ENCODE peak calls at places on chromosome 3, in ten cellular contexts. One of them, this sample, is unnamed. For H3K9me3, the result is how much of the 10 kb centered on the place peaks cover.

GRCh38 chr3:16249336-16249735 is 15.4 kb downstream of the DPH3 start:
- DNase-seq in astrocyte: no peak
- DNase-seq in adrenal gland: no peak
- DNase-seq in aorta: no peak
- DNase-seq in spleen: peak
- DNase-seq in breast epithelium: no peak
- DNase-seq in WERI-Rb-1: peak
- DNase-seq in esophagus squamous epithelium: no peak
- DNase-seq in A549: peak
- DNase-seq in Peyer's patch: no peak
- DNase-seq in this sample: peak

GRCh38 chr3:85864896-85865295 is 906.1 kb downstream of the CADM2 start:
- DNase-seq in esophagus squamous epithelium: no peak
- DNase-seq in aorta: no peak
- DNase-seq in A549: no peak
- DNase-seq in adrenal gland: no peak
- DNase-seq in breast epithelium: no peak
- DNase-seq in Peyer's patch: no peak
- DNase-seq in spleen: no peak
- DNase-seq in astrocyte: peak
- DNase-seq in WERI-Rb-1: no peak
- DNase-seq in this sample: no peak

GRCh38 chr3:52473031-52473430 is 17.6 kb downstream of the NISCH start:
- DNase-seq in A549: no peak
- DNase-seq in adrenal gland: no peak
- DNase-seq in WERI-Rb-1: no peak
- DNase-seq in spleen: no peak
- DNase-seq in aorta: no peak
- DNase-seq in breast epithelium: no peak
- DNase-seq in astrocyte: no peak
- DNase-seq in esophagus squamous epithelium: no peak
- DNase-seq in Peyer's patch: peak
- DNase-seq in this sample: no peak

GRCh38 chr3:107710851-107711250 is 188.1 kb downstream of the BBX start:
- DNase-seq in WERI-Rb-1: no peak
- DNase-seq in Peyer's patch: no peak
- DNase-seq in spleen: no peak
- DNase-seq in aorta: no peak
- DNase-seq in astrocyte: peak
- DNase-seq in breast epithelium: no peak
- DNase-seq in esophagus squamous epithelium: no peak
- DNase-seq in adrenal gland: peak
- DNase-seq in A549: peak
- DNase-seq in this sample: peak

GRCh38 chr3:67415504-67415903 is 238.9 kb downstream of the SUCLG2 start:
- DNase-seq in WERI-Rb-1: no peak
- DNase-seq in aorta: no peak
- DNase-seq in A549: no peak
- DNase-seq in esophagus squamous epithelium: no peak
- DNase-seq in adrenal gland: no peak
- DNase-seq in breast epithelium: no peak
- DNase-seq in Peyer's patch: no peak
- DNase-seq in astrocyte: peak
- DNase-seq in spleen: no peak
- DNase-seq in this sample: no peak

GRCh38 chr3:53183514-53183913 is 22.5 kb downstream of the PRKCD start:
- DNase-seq in esophagus squamous epithelium: no peak
- DNase-seq in A549: no peak
- DNase-seq in spleen: peak
- DNase-seq in astrocyte: no peak
- DNase-seq in adrenal gland: no peak
- DNase-seq in aorta: no peak
- DNase-seq in breast epithelium: no peak
- DNase-seq in Peyer's patch: no peak
- DNase-seq in WERI-Rb-1: no peak
- DNase-seq in this sample: no peak

GRCh38 chr3:185630182-185630622 is 44.1 kb downstream of the SENP2 start:
- DNase-seq in aorta: no peak
- DNase-seq in Peyer's patch: no peak
- DNase-seq in adrenal gland: no peak
- DNase-seq in WERI-Rb-1: no peak
- DNase-seq in breast epithelium: no peak
- DNase-seq in spleen: no peak
- DNase-seq in esophagus squamous epithelium: no peak
- DNase-seq in astrocyte: peak
- DNase-seq in A549: peak
- DNase-seq in this sample: no peak

GRCh38 chr3:86978111-86978528 is 12.8 kb downstream of the VGLL3 start:
- DNase-seq in adrenal gland: no peak
- DNase-seq in A549: no peak
- DNase-seq in Peyer's patch: no peak
- DNase-seq in spleen: no peak
- DNase-seq in WERI-Rb-1: no peak
- DNase-seq in aorta: no peak
- DNase-seq in astrocyte: peak
- DNase-seq in esophagus squamous epithelium: no peak
- DNase-seq in breast epithelium: no peak
- DNase-seq in this sample: peak

GRCh38 chr3:172102883-172103310 is 63.5 kb downstream of the FNDC3B start:
- DNase-seq in esophagus squamous epithelium: no peak
- DNase-seq in A549: no peak
- DNase-seq in astrocyte: no peak
- DNase-seq in aorta: no peak
- DNase-seq in Peyer's patch: no peak
- DNase-seq in WERI-Rb-1: no peak
- DNase-seq in breast epithelium: no peak
- DNase-seq in adrenal gland: no peak
- DNase-seq in spleen: no peak
- DNase-seq in this sample: no peak

GRCh38 chr3:46712191-46713047 is 5.2 kb downstream of the PRSS50 start:
- DNase-seq in astrocyte: no peak
- DNase-seq in aorta: peak
- DNase-seq in Peyer's patch: peak
- DNase-seq in spleen: no peak
- DNase-seq in WERI-Rb-1: no peak
- DNase-seq in adrenal gland: peak
- DNase-seq in breast epithelium: no peak
- DNase-seq in A549: no peak
- DNase-seq in esophagus squamous epithelium: no peak
- DNase-seq in this sample: no peak

GRCh38 chr3:183142199-183142598 is 20.3 kb downstream of the LAMP3 start:
- DNase-seq in A549: no peak
- DNase-seq in breast epithelium: no peak
- DNase-seq in adrenal gland: no peak
- DNase-seq in WERI-Rb-1: no peak
- DNase-seq in Peyer's patch: no peak
- DNase-seq in astrocyte: no peak
- DNase-seq in spleen: no peak
- DNase-seq in esophagus squamous epithelium: no peak
- DNase-seq in aorta: no peak
- DNase-seq in this sample: no peak

GRCh38 chr3:182964179-182964578 is 16.2 kb downstream of the DCUN1D1 start:
- DNase-seq in astrocyte: no peak
- DNase-seq in esophagus squamous epithelium: no peak
- DNase-seq in spleen: no peak
- DNase-seq in A549: no peak
- DNase-seq in WERI-Rb-1: no peak
- DNase-seq in Peyer's patch: no peak
- DNase-seq in breast epithelium: no peak
- DNase-seq in aorta: no peak
- DNase-seq in adrenal gland: no peak
- DNase-seq in this sample: no peak

GRCh38 chr3:11522398-11522715 is 121.4 kb downstream of the VGLL4 start:
- DNase-seq in Peyer's patch: no peak
- DNase-seq in A549: no peak
- DNase-seq in aorta: no peak
- DNase-seq in esophagus squamous epithelium: no peak
- DNase-seq in spleen: no peak
- DNase-seq in breast epithelium: no peak
- DNase-seq in WERI-Rb-1: no peak
- DNase-seq in astrocyte: no peak
- DNase-seq in adrenal gland: peak
- DNase-seq in this sample: no peak

GRCh38 chr3:159861369-159861987 is 127.2 kb upstream of the IL12A start:
- DNase-seq in aorta: no peak
- DNase-seq in astrocyte: no peak
- DNase-seq in Peyer's patch: no peak
- DNase-seq in adrenal gland: no peak
- DNase-seq in esophagus squamous epithelium: no peak
- DNase-seq in A549: no peak
- DNase-seq in breast epithelium: no peak
- DNase-seq in WERI-Rb-1: no peak
- DNase-seq in spleen: no peak
- DNase-seq in this sample: no peak
- H3K27ac ChIP-seq in aorta: no peak
- H3K27ac ChIP-seq in astrocyte: no peak
- H3K27ac ChIP-seq in Peyer's patch: no peak
- H3K27ac ChIP-seq in adrenal gland: no peak
- H3K27ac ChIP-seq in esophagus squamous epithelium: peak
- H3K27ac ChIP-seq in A549: no peak
- H3K27ac ChIP-seq in breast epithelium: no peak
- H3K27ac ChIP-seq in WERI-Rb-1: no peak
- H3K27ac ChIP-seq in spleen: peak
- H3K27ac ChIP-seq in this sample: peak

GRCh38 chr3:178990293-178990692 is 81.3 kb downstream of the ZMAT3 start:
- DNase-seq in aorta: no peak
- DNase-seq in astrocyte: no peak
- DNase-seq in adrenal gland: no peak
- DNase-seq in A549: no peak
- DNase-seq in WERI-Rb-1: no peak
- DNase-seq in esophagus squamous epithelium: no peak
- DNase-seq in spleen: no peak
- DNase-seq in Peyer's patch: no peak
- DNase-seq in breast epithelium: no peak
- DNase-seq in this sample: no peak
- H3K9me3 ChIP-seq in aorta: under half
- H3K9me3 ChIP-seq in astrocyte: under half
- H3K9me3 ChIP-seq in adrenal gland: under half
- H3K9me3 ChIP-seq in A549: under half
- H3K9me3 ChIP-seq in WERI-Rb-1: under half
- H3K9me3 ChIP-seq in esophagus squamous epithelium: under half
- H3K9me3 ChIP-seq in spleen: under half
- H3K9me3 ChIP-seq in Peyer's patch: under half
- H3K9me3 ChIP-seq in breast epithelium: half or more
- H3K9me3 ChIP-seq in this sample: under half

GRCh38 chr3:139122612-139123011 is 77.9 kb upstream of the PRR23C start:
- DNase-seq in breast epithelium: no peak
- DNase-seq in spleen: no peak
- DNase-seq in astrocyte: no peak
- DNase-seq in WERI-Rb-1: no peak
- DNase-seq in aorta: no peak
- DNase-seq in A549: no peak
- DNase-seq in esophagus squamous epithelium: no peak
- DNase-seq in Peyer's patch: no peak
- DNase-seq in adrenal gland: no peak
- DNase-seq in this sample: no peak

GRCh38 chr3:139122221-139122581 is 77.5 kb upstream of the PRR23C start:
- DNase-seq in WERI-Rb-1: no peak
- DNase-seq in A549: no peak
- DNase-seq in aorta: no peak
- DNase-seq in spleen: no peak
- DNase-seq in breast epithelium: no peak
- DNase-seq in Peyer's patch: no peak
- DNase-seq in adrenal gland: no peak
- DNase-seq in astrocyte: peak
- DNase-seq in esophagus squamous epithelium: no peak
- DNase-seq in this sample: no peak

GRCh38 chr3:139124197-139124596 is 79.5 kb upstream of the PRR23C start:
- DNase-seq in astrocyte: no peak
- DNase-seq in WERI-Rb-1: no peak
- DNase-seq in spleen: no peak
- DNase-seq in esophagus squamous epithelium: no peak
- DNase-seq in aorta: no peak
- DNase-seq in A549: no peak
- DNase-seq in Peyer's patch: no peak
- DNase-seq in adrenal gland: no peak
- DNase-seq in breast epithelium: no peak
- DNase-seq in this sample: no peak

GRCh38 chr3:139121513-139122220 is 77.0 kb upstream of the PRR23C start:
- DNase-seq in Peyer's patch: no peak
- DNase-seq in spleen: no peak
- DNase-seq in A549: peak
- DNase-seq in WERI-Rb-1: no peak
- DNase-seq in astrocyte: peak
- DNase-seq in adrenal gland: peak
- DNase-seq in breast epithelium: no peak
- DNase-seq in aorta: no peak
- DNase-seq in esophagus squamous epithelium: no peak
- DNase-seq in this sample: no peak

GRCh38 chr3:139123377-139124095 is 78.8 kb upstream of the PRR23C start:
- DNase-seq in spleen: no peak
- DNase-seq in esophagus squamous epithelium: no peak
- DNase-seq in aorta: no peak
- DNase-seq in astrocyte: no peak
- DNase-seq in breast epithelium: no peak
- DNase-seq in adrenal gland: no peak
- DNase-seq in WERI-Rb-1: peak
- DNase-seq in Peyer's patch: no peak
- DNase-seq in A549: no peak
- DNase-seq in this sample: no peak
- H3K27ac ChIP-seq in spleen: no peak
- H3K27ac ChIP-seq in esophagus squamous epithelium: no peak
- H3K27ac ChIP-seq in aorta: no peak
- H3K27ac ChIP-seq in astrocyte: no peak
- H3K27ac ChIP-seq in breast epithelium: no peak
- H3K27ac ChIP-seq in adrenal gland: no peak
- H3K27ac ChIP-seq in WERI-Rb-1: peak
- H3K27ac ChIP-seq in Peyer's patch: no peak
- H3K27ac ChIP-seq in A549: no peak
- H3K27ac ChIP-seq in this sample: no peak

GRCh38 chr3:179495483-179495882 is 44.2 kb upstream of the GNB4 start:
- DNase-seq in Peyer's patch: no peak
- DNase-seq in WERI-Rb-1: no peak
- DNase-seq in astrocyte: no peak
- DNase-seq in breast epithelium: no peak
- DNase-seq in adrenal gland: no peak
- DNase-seq in aorta: no peak
- DNase-seq in spleen: no peak
- DNase-seq in esophagus squamous epithelium: no peak
- DNase-seq in A549: no peak
- DNase-seq in this sample: no peak

GRCh38 chr3:179488213-179488612 is 36.9 kb upstream of the GNB4 start:
- DNase-seq in WERI-Rb-1: no peak
- DNase-seq in Peyer's patch: no peak
- DNase-seq in esophagus squamous epithelium: no peak
- DNase-seq in aorta: no peak
- DNase-seq in spleen: no peak
- DNase-seq in breast epithelium: no peak
- DNase-seq in astrocyte: no peak
- DNase-seq in adrenal gland: no peak
- DNase-seq in A549: no peak
- DNase-seq in this sample: no peak

DNA sequence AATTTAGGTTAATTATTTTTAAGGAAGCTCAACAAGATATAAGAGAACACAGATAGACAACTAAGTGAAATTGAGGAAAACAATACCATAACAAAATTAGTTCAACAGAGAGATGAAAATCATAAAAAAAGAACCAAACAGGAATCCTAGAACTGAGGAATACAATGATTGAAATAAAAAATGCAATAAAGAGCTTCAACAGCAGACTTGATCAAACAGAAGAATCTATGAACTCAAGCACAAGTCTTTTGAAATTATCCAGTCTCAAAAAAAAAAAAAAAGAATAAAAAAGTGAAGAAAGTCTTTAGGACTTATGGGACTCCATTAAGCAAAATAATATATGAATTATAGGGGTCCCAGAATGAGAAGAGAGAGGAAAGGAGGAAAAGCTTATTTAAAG is 42.0 kb upstream of the GNB4 start:
- DNase-seq in astrocyte: no peak
- DNase-seq in aorta: no peak
- DNase-seq in Peyer's patch: no peak
- DNase-seq in spleen: no peak
- DNase-seq in adrenal gland: no peak
- DNase-seq in esophagus squamous epithelium: no peak
- DNase-seq in WERI-Rb-1: no peak
- DNase-seq in A549: no peak
- DNase-seq in breast epithelium: no peak
- DNase-seq in this sample: no peak
- H3K9me3 ChIP-seq in astrocyte: under half
- H3K9me3 ChIP-seq in aorta: under half
- H3K9me3 ChIP-seq in Peyer's patch: under half
- H3K9me3 ChIP-seq in spleen: under half
- H3K9me3 ChIP-seq in adrenal gland: under half
- H3K9me3 ChIP-seq in esophagus squamous epithelium: under half
- H3K9me3 ChIP-seq in WERI-Rb-1: under half
- H3K9me3 ChIP-seq in A549: under half
- H3K9me3 ChIP-seq in breast epithelium: half or more
- H3K9me3 ChIP-seq in this sample: under half